ENCODE peak calls at places on chromosomes 11 and 22, in five cellular contexts. W is brain microvascular endothelial cell, X is HFF-Myc, A is AG09309, Y is cardiac fibroblast. H is an unnamed sample.

GRCh38 chr11:33437529-33437928 is 180.3 kb downstream of the HIPK3 start:
- DNase-seq in W (no peak), X (no peak), A (no peak), Y (no peak), H (no peak)

GRCh38 chr11:124837491-124837856 is 27.8 kb upstream of the ROBO3 start:
- DNase-seq in W (peak), X (peak), A (peak), Y (peak), H (peak)

GRCh38 chr22:40081662-40082061 is 86.9 kb downstream of the FAM83F start:
- DNase-seq in W (no peak), X (no peak), A (no peak), Y (no peak), H (no peak)

GRCh38 chr11:119625206-119625988 is 103.6 kb downstream of the NECTIN1 start:
- DNase-seq in W (no peak), X (no peak), A (no peak), Y (peak), H (no peak)

GRCh38 chr11:72831521-72832300 is 17.5 kb downstream of the ATG16L2 start:
- DNase-seq in W (peak), X (no peak), A (no peak), Y (peak), H (peak)

GRCh38 chr22:19174106-19175025 is 4.2 kb downstream of the SLC25A1 start:
- DNase-seq in W (peak), X (peak), A (peak), Y (peak), H (no peak)

GRCh38 chr22:17753401-17753989 is 20.8 kb downstream of the BID start:
- DNase-seq in W (peak), X (no peak), A (no peak), Y (peak), H (no peak)

GRCh38 chr11:12211331-12212065 is 101.1 kb downstream of the MICAL2 start:
- DNase-seq in W (no peak), X (no peak), A (no peak), Y (no peak), H (no peak)

GRCh38 chr11:86421976-86422770 is 47.5 kb downstream of the CCDC81 start:
- DNase-seq in W (no peak), X (no peak), A (no peak), Y (no peak), H (no peak)

GRCh38 chr22:46229701-46230100 is 20.4 kb downstream of the CDPF1 start:
- DNase-seq in W (no peak), X (no peak), A (peak), Y (peak), H (no peak)

GRCh38 chr11:65390099-65390941 is 3.9 kb downstream of the FRMD8 start:
- DNase-seq in W (no peak), X (no peak), A (no peak), Y (no peak), H (no peak)

GRCh38 chr11:23903044-23903704 is 593.7 kb upstream of the LUZP2 start:
- DNase-seq in W (peak), X (peak), A (peak), Y (peak), H (no peak)

GRCh38 chr11:68215087-68215445 is 2.0 kb upstream of the KMT5B start:
- DNase-seq in W (no peak), X (no peak), A (no peak), Y (no peak), H (no peak)

GRCh38 chr11:76885390-76886097 is 24.8 kb downstream of the ACER3 start:
- DNase-seq in W (peak), X (no peak), A (no peak), Y (peak), H (no peak)

GRCh38 chr22:32830473-32830872 is 29.0 kb downstream of the TIMP3 start:
- DNase-seq in W (peak), X (no peak), A (no peak), Y (no peak), H (no peak)

GRCh38 chr11:119571311-119571710 is 148.3 kb upstream of the THY1 start:
- DNase-seq in W (no peak), X (no peak), A (no peak), Y (no peak), H (no peak)

GRCh38 chr11:10236850-10237249 is 57.2 kb downstream of the SBF2 start:
- DNase-seq in W (no peak), X (no peak), A (no peak), Y (no peak), H (no peak)

GRCh38 chr11:70517996-70518907 is 119.9 kb downstream of the CTTN start:
- DNase-seq in W (peak), X (peak), A (peak), Y (peak), H (no peak)

GRCh38 chr11:68677432-68677831 is 6.9 kb upstream of the GAL start:
- DNase-seq in W (peak), X (peak), A (peak), Y (peak), H (peak)

GRCh38 chr22:36858966-36859365 is 1.8 kb upstream of the NCF4 start:
- DNase-seq in W (no peak), X (no peak), A (no peak), Y (no peak), H (no peak)

GRCh38 chr11:35675901-35676610 is 13.5 kb downstream of the TRIM44 start:
- DNase-seq in W (no peak), X (no peak), A (no peak), Y (peak), H (no peak)

GRCh38 chr22:21674611-21675010 is 8.8 kb downstream of the PPIL2 start:
- DNase-seq in W (no peak), X (no peak), A (no peak), Y (no peak), H (no peak)

GRCh38 chr22:37996079-37996478 is 11.7 kb upstream of the SOX10 start:
- DNase-seq in W (no peak), X (no peak), A (no peak), Y (no peak), H (no peak)

GRCh38 chr11:116454020-116454645 is 318.7 kb downstream of the BUD13 start:
- DNase-seq in W (peak), X (peak), A (peak), Y (peak), H (no peak)

GRCh38 chr22:41410311-41410751 is 28.6 kb downstream of the TEF start:
- DNase-seq in W (no peak), X (no peak), A (no peak), Y (no peak), H (no peak)

GRCh38 chr11:108743851-108744250 is 79.0 kb downstream of the DDX10 start:
- DNase-seq in W (no peak), X (no peak), A (no peak), Y (peak), H (no peak)

GRCh38 chr22:30390974-30391691 is 3.9 kb upstream of the RNF215 start:
- DNase-seq in W (peak), X (peak), A (peak), Y (peak), H (peak)

GRCh38 chr11:56841210-56841810 is 92.8 kb upstream of the OR9G4 start:
- DNase-seq in W (peak), X (peak), A (peak), Y (peak), H (peak)

GRCh38 chr11:65426839-65427690 is 4.5 kb downstream of the NEAT1 start:
- DNase-seq in W (peak), X (no peak), A (peak), Y (peak), H (peak)

GRCh38 chr11:30478923-30479322 is 107.2 kb downstream of the MPPED2 start:
- DNase-seq in W (no peak), X (no peak), A (no peak), Y (no peak), H (no peak)

GRCh38 chr11:71396548-71397123 is 51.6 kb downstream of the DHCR7 start:
- DNase-seq in W (no peak), X (no peak), A (no peak), Y (no peak), H (no peak)

GRCh38 chr11:2802389-2803185 is 83.0 kb downstream of the CDKN1C start:
- DNase-seq in W (no peak), X (no peak), A (no peak), Y (no peak), H (no peak)

GRCh38 chr11:96341237-96342130 is 1.5 kb downstream of the MAML2 start:
- DNase-seq in W (no peak), X (no peak), A (no peak), Y (peak), H (no peak)

GRCh38 chr11:131392528-131393255 is 22.3 kb downstream of the NTM start:
- DNase-seq in W (no peak), X (no peak), A (no peak), Y (no peak), H (no peak)

GRCh38 chr11:74550991-74551753 is 41.2 kb upstream of the POLD3 start:
- DNase-seq in W (no peak), X (no peak), A (no peak), Y (no peak), H (no peak)

GRCh38 chr11:93288079-93288478 is 42.5 kb upstream of the DEUP1 start:
- DNase-seq in W (no peak), X (no peak), A (no peak), Y (no peak), H (no peak)

GRCh38 chr22:29704528-29705285 is 15.1 kb upstream of the CABP7 start:
- DNase-seq in W (peak), X (no peak), A (no peak), Y (peak), H (no peak)

GRCh38 chr11:69912161-69912910 is 93.1 kb upstream of the FGF3 start:
- DNase-seq in W (no peak), X (no peak), A (no peak), Y (no peak), H (no peak)

GRCh38 chr11:125871391-125872137 is 15.9 kb upstream of the HYLS1 start:
- DNase-seq in W (peak), X (no peak), A (no peak), Y (peak), H (peak)

DNA sequence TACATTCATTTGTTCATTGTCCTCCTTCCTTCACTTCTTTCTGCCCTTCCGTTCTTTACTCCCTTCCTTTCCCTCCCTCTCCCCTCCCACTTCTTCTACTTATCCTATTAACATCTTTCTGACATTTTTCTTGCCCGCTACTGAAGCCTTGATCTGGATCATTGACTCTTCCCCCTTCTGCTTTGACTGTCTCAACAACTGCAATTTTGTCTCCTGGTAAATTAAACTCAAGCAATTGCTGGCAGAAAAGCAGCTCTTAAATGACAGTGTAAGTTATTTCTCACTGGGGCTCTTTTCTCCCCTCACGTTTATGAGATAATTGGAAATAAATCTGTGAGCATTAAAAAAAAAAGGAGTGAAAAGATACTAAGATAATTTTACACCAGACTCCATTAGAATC is 120.0 kb downstream of the SLC17A6 start:
- DNase-seq in W (no peak), X (no peak), A (no peak), Y (no peak), H (no peak)
- TF ChIP-seq CTCF in W (no peak), X (no peak), A (no peak), Y (no peak), H (no peak)

GRCh38 chr11:110317516-110317932 is 21.1 kb upstream of the RDX start:
- DNase-seq in W (peak), X (no peak), A (no peak), Y (peak), H (no peak)

GRCh38 chr11:110314366-110315095 is 18.1 kb upstream of the RDX start:
- DNase-seq in W (no peak), X (no peak), A (no peak), Y (no peak), H (no peak)

GRCh38 chr11:110312670-110313069 is 16.3 kb upstream of the RDX start:
- DNase-seq in W (no peak), X (no peak), A (no peak), Y (peak), H (no peak)

GRCh38 chr11:110308071-110308470 is 11.7 kb upstream of the RDX start:
- DNase-seq in W (no peak), X (no peak), A (no peak), Y (no peak), H (no peak)

DNA sequence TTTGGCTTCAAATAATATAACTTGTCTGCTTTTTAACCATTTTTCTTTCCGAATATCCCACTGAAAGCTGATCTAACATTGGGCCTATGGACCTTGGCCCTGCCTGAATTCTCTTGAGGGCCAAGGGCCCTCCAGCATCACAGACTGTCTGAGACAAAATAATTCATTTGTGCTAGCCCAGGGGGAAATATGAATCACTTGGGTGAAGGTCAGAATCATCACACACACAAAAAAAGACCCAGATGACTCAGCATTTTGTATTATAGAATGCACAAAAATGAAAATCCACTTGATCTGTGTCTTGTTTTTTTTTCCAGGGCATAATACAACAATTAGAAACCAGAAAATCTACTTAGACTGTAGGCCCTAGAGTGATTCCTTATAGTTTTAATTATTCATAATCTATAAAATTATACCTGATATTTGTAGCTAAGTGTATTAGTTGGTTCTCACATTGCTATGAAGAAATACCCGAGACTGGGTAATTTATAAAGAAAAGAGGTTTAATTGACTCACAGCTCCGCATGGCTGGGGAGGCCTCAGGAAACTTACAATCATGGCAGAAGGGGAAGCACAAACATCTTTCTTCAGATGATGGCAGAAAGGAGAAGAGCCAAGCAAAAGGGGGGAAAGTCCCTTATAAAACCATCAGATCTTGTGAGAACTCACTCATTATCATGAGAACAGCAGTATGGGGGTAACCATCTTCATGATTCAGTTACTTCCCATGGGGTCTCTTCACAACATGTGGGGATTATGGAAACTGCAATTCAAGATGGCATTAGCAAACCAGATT is 15.6 kb upstream of the RDX start:
- DNase-seq in W (peak), X (no peak), A (no peak), Y (peak), H (no peak)
- TF ChIP-seq CTCF in W (no peak), X (no peak), A (no peak), Y (no peak), H (no peak)

DNA sequence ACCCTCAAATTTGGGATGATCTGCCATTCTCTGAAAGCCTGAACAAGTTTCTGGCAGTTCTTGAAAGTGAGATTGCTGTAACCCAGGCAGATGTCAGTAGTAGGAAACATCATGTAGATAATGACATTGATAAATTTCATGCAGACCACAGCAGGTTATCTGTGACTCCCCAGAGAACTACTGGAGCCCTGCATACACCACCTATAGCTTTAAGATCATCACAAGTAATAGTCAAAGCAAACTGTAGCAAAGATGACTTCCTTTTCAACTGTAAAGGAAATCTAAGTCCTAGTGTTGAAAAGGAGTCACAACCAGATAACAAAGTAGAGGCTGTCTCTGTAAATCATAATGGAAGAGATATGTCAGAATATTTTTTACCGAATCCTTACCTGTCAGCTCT is 31.0 kb downstream of the DDIAS start:
- DNase-seq in W (no peak), X (no peak), A (no peak), Y (no peak), H (no peak)
- TF ChIP-seq CTCF in W (no peak), X (no peak), A (no peak), Y (no peak), H (no peak)

GRCh38 chr11:62621567-62622470 is at the start of gene B3GAT3:
- DNase-seq in W (peak), X (peak), A (peak), Y (peak), H (peak)
- TF ChIP-seq CTCF in W (peak), X (no peak), A (peak), Y (no peak), H (no peak)

DNA sequence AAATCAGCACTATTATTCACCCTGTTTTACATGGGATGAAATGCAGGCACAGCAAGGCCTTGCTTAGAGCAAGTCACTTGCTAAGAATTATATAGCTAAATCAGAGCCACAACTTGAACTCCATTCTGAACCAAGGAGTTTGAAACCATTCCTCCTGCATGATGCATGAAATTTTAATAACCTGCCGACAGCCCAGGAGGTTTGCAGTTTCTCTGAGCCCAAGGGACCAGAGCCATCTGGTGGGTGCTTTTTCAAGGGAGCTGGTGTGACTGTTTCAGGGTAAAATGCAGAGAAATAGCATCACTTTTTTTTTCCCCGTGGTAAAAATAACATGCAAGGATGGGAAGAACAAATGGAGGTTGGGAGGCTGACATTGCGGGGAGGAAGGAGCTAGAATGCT is 22.9 kb downstream of the NAV2 start:
- DNase-seq in W (peak), X (no peak), A (no peak), Y (peak), H (no peak)
- TF ChIP-seq CTCF in W (peak), X (peak), A (peak), Y (peak), H (no peak)

GRCh38 chr22:44003776-44004460 is 20.2 kb upstream of the PARVB start:
- DNase-seq in W (no peak), X (no peak), A (no peak), Y (no peak), H (peak)
- TF ChIP-seq CTCF in W (peak), X (no peak), A (no peak), Y (peak), H (peak)

H was measured in HCT116.